ENCODE peak calls at places on chromosomes 5 and 9, in seven cellular contexts. H is prostate gland, B is IMR-90, W is gastrocnemius medialis, Y is ovary, I is adrenal gland, Z is spleen. E is an unnamed sample.

GRCh38 chr5:66312291-66312690 is 168.2 kb downstream of the SREK1 start:
- DNase-seq in H (no peak), B (no peak), W (no peak), Y (no peak), I (no peak), Z (no peak), E (no peak)

GRCh38 chr5:110916373-110917049 is 155.0 kb upstream of the TSLP start:
- DNase-seq in H (no peak), B (peak), W (no peak), Y (no peak), I (no peak), Z (no peak), E (no peak)

GRCh38 chr9:71740199-71740598 is 28.1 kb downstream of the CEMIP2 start:
- DNase-seq in H (no peak), B (no peak), W (no peak), Y (no peak), I (no peak), Z (no peak), E (no peak)

GRCh38 chr9:88658311-88658822 is 123.4 kb downstream of the NXNL2 start:
- DNase-seq in H (no peak), B (no peak), W (peak), Y (no peak), I (peak), Z (no peak), E (peak)

GRCh38 chr5:53407373-53407772 is 73.1 kb upstream of the FST start:
- DNase-seq in H (no peak), B (peak), W (no peak), Y (no peak), I (no peak), Z (no peak), E (no peak)

GRCh38 chr5:129904102-129904666 is at the start of gene CHSY3:
- DNase-seq in H (peak), B (peak), W (peak), Y (peak), I (peak), Z (peak), E (peak)

GRCh38 chr9:114155263-114155966 is at the start of gene COL27A1:
- DNase-seq in H (peak), B (peak), W (peak), Y (peak), I (peak), Z (peak), E (peak)

GRCh38 chr5:179416906-179417470 is 71.7 kb upstream of the ADAMTS2 start:
- DNase-seq in H (no peak), B (no peak), W (no peak), Y (no peak), I (no peak), Z (no peak), E (no peak)

GRCh38 chr9:7452378-7452777 is 347.2 kb downstream of the DMAC1 start:
- DNase-seq in H (no peak), B (peak), W (no peak), Y (no peak), I (no peak), Z (no peak), E (no peak)

GRCh38 chr5:78903936-78904335 is 81.2 kb downstream of the ARSB start:
- DNase-seq in H (no peak), B (peak), W (no peak), Y (no peak), I (no peak), Z (no peak), E (no peak)

GRCh38 chr9:130364619-130365322 is 80.0 kb upstream of the ASS1 start:
- DNase-seq in H (no peak), B (no peak), W (no peak), Y (no peak), I (no peak), Z (no peak), E (no peak)

GRCh38 chr9:89461302-89461701 is 36.6 kb downstream of the SEMA4D start:
- DNase-seq in H (no peak), B (peak), W (no peak), Y (no peak), I (peak), Z (no peak), E (no peak)

GRCh38 chr9:124906966-124907365 is 33.9 kb downstream of the GOLGA1 start:
- DNase-seq in H (no peak), B (no peak), W (no peak), Y (no peak), I (no peak), Z (no peak), E (no peak)

GRCh38 chr9:106916491-106917235 is 53.7 kb downstream of the ZNF462 start:
- DNase-seq in H (peak), B (peak), W (no peak), Y (peak), I (peak), Z (no peak), E (peak)

GRCh38 chr5:77852514-77853352 is 76.6 kb upstream of the TBCA start:
- DNase-seq in H (no peak), B (peak), W (no peak), Y (peak), I (peak), Z (peak), E (peak)

GRCh38 chr5:177085985-177086917 is at the start of gene FGFR4:
- DNase-seq in H (peak), B (peak), W (peak), Y (peak), I (peak), Z (peak), E (peak)

GRCh38 chr9:12604154-12604825 is 88.9 kb upstream of the TYRP1 start:
- DNase-seq in H (no peak), B (no peak), W (no peak), Y (no peak), I (no peak), Z (no peak), E (no peak)

GRCh38 chr5:43161244-43161643 is 30.8 kb upstream of the NIM1K start:
- DNase-seq in H (no peak), B (no peak), W (no peak), Y (no peak), I (no peak), Z (no peak), E (no peak)

GRCh38 chr9:71826289-71826688 is 58.0 kb upstream of the CEMIP2 start:
- DNase-seq in H (no peak), B (no peak), W (no peak), Y (no peak), I (no peak), Z (no peak), E (no peak)

GRCh38 chr5:65305913-65306312 is 175.8 kb downstream of the ADAMTS6 start:
- DNase-seq in H (no peak), B (peak), W (no peak), Y (no peak), I (no peak), Z (no peak), E (no peak)

GRCh38 chr5:132753135-132753987 is 6.1 kb downstream of the CCNI2 start:
- DNase-seq in H (peak), B (no peak), W (no peak), Y (no peak), I (no peak), Z (no peak), E (peak)

GRCh38 chr5:154371687-154372086 is 74.1 kb upstream of the SAP30L start:
- DNase-seq in H (no peak), B (peak), W (peak), Y (no peak), I (no peak), Z (no peak), E (no peak)

GRCh38 chr9:3908731-3909130 is 382.9 kb upstream of the RFX3 start:
- DNase-seq in H (no peak), B (no peak), W (no peak), Y (no peak), I (no peak), Z (no peak), E (no peak)

GRCh38 chr5:176850371-176851245 is 40.2 kb downstream of the UNC5A start:
- DNase-seq in H (no peak), B (no peak), W (no peak), Y (no peak), I (no peak), Z (no peak), E (no peak)

GRCh38 chr5:133489632-133490031 is 122.7 kb downstream of the FSTL4 start:
- DNase-seq in H (no peak), B (no peak), W (no peak), Y (no peak), I (no peak), Z (no peak), E (no peak)

GRCh38 chr9:107665057-107665456 is 175.5 kb upstream of the KLF4 start:
- DNase-seq in H (no peak), B (no peak), W (no peak), Y (no peak), I (no peak), Z (no peak), E (no peak)

GRCh38 chr5:93845376-93845775 is 104.0 kb upstream of the POU5F2 start:
- DNase-seq in H (no peak), B (no peak), W (no peak), Y (no peak), I (no peak), Z (no peak), E (no peak)

GRCh38 chr5:154520861-154521453 is 42.9 kb upstream of the HAND1 start:
- DNase-seq in H (no peak), B (no peak), W (no peak), Y (no peak), I (peak), Z (no peak), E (peak)

GRCh38 chr5:19247302-19247701 is 740.7 kb downstream of the CDH18 start:
- DNase-seq in H (no peak), B (no peak), W (no peak), Y (no peak), I (no peak), Z (no peak), E (no peak)

GRCh38 chr5:78046006-78046405 is 248.5 kb downstream of the AP3B1 start:
- DNase-seq in H (no peak), B (no peak), W (no peak), Y (no peak), I (no peak), Z (no peak), E (no peak)

GRCh38 chr9:26682796-26683496 is 209.7 kb downstream of the CAAP1 start:
- DNase-seq in H (no peak), B (no peak), W (no peak), Y (no peak), I (no peak), Z (no peak), E (no peak)

GRCh38 chr5:116068028-116068632 is 16.7 kb upstream of the COMMD10 start:
- DNase-seq in H (peak), B (peak), W (no peak), Y (no peak), I (no peak), Z (no peak), E (peak)

GRCh38 chr9:33374190-33374589 is 28.2 kb downstream of the AQP7 start:
- DNase-seq in H (no peak), B (no peak), W (peak), Y (no peak), I (no peak), Z (peak), E (no peak)

GRCh38 chr5:82593481-82593880 is 315.3 kb upstream of the RPS23 start:
- DNase-seq in H (no peak), B (peak), W (no peak), Y (no peak), I (no peak), Z (no peak), E (no peak)

GRCh38 chr5:850511-851006 is at the start of gene ZDHHC11:
- DNase-seq in H (no peak), B (no peak), W (peak), Y (no peak), I (no peak), Z (peak), E (no peak)

GRCh38 chr5:149760700-149761187 is 30.6 kb downstream of the PPARGC1B start:
- DNase-seq in H (no peak), B (no peak), W (no peak), Y (no peak), I (no peak), Z (peak), E (no peak)

GRCh38 chr5:143083006-143083405 is 312.8 kb downstream of the ARHGAP26 start:
- DNase-seq in H (no peak), B (no peak), W (no peak), Y (no peak), I (no peak), Z (no peak), E (no peak)

GRCh38 chr5:98772415-98773213 is 849 bp upstream of the RGMB start:
- DNase-seq in H (peak), B (no peak), W (peak), Y (peak), I (peak), Z (peak), E (peak)

GRCh38 chr9:137311171-137311970 is 9.3 kb upstream of the NRARP start:
- DNase-seq in H (peak), B (peak), W (no peak), Y (peak), I (no peak), Z (peak), E (peak)
- TF ChIP-seq POLR2A in H (no peak), B (no peak), W (no peak), Y (no peak), I (no peak), Z (no peak), E (peak)

GRCh38 chr9:96219615-96220257 is 82.2 kb downstream of the HSD17B3 start:
- DNase-seq in H (no peak), B (no peak), W (peak), Y (peak), I (peak), Z (peak), E (peak)
- H3K4me3 ChIP-seq in H (no peak), B (no peak), W (peak), Y (peak), I (no peak), Z (peak), E (no peak)

DNA sequence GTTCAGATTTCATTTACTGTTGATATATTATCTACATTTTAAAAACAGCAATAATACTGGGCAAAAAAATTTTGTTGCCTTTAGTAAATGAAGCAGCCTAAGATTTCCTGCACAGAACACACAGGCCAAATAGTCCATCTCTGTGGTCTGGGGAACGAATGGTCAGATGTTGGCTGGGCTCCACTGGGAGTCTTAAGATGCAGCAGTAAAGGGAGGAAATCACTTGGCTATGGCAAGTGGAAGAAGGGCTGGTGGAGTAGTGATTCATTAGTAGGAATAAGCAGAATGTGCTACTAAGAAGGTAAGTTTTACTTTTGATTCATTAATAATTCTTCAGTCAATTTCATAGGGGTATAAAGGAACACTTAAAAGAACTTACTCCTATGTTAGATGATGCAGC is 91.1 kb upstream of the ARRDC3 start:
- DNase-seq in H (no peak), B (no peak), W (no peak), Y (no peak), I (no peak), Z (no peak), E (no peak)
- TF ChIP-seq POLR2A in H (no peak), B (no peak), W (no peak), Y (no peak), I (no peak), Z (no peak), E (no peak)

GRCh38 chr5:151405334-151405872 is 42.0 kb upstream of the SLC36A1 start:
- DNase-seq in H (no peak), B (no peak), W (no peak), Y (no peak), I (no peak), Z (no peak), E (no peak)
- H3K4me3 ChIP-seq in H (no peak), B (no peak), W (no peak), Y (no peak), I (no peak), Z (no peak), E (no peak)

GRCh38 chr5:171386006-171386671 is 1.5 kb upstream of the NPM1 start:
- DNase-seq in H (no peak), B (no peak), W (no peak), Y (no peak), I (no peak), Z (peak), E (no peak)

GRCh38 chr5:171387255-171387969 is at the start of gene NPM1:
- DNase-seq in H (peak), B (peak), W (peak), Y (peak), I (peak), Z (peak), E (peak)

GRCh38 chr5:171388816-171389168 is 1.1 kb downstream of the NPM1 start:
- DNase-seq in H (no peak), B (no peak), W (no peak), Y (no peak), I (no peak), Z (peak), E (no peak)

GRCh38 chr5:171386861-171387254 is 791 bp upstream of the NPM1 start:
- DNase-seq in H (no peak), B (peak), W (no peak), Y (no peak), I (no peak), Z (peak), E (no peak)

DNA sequence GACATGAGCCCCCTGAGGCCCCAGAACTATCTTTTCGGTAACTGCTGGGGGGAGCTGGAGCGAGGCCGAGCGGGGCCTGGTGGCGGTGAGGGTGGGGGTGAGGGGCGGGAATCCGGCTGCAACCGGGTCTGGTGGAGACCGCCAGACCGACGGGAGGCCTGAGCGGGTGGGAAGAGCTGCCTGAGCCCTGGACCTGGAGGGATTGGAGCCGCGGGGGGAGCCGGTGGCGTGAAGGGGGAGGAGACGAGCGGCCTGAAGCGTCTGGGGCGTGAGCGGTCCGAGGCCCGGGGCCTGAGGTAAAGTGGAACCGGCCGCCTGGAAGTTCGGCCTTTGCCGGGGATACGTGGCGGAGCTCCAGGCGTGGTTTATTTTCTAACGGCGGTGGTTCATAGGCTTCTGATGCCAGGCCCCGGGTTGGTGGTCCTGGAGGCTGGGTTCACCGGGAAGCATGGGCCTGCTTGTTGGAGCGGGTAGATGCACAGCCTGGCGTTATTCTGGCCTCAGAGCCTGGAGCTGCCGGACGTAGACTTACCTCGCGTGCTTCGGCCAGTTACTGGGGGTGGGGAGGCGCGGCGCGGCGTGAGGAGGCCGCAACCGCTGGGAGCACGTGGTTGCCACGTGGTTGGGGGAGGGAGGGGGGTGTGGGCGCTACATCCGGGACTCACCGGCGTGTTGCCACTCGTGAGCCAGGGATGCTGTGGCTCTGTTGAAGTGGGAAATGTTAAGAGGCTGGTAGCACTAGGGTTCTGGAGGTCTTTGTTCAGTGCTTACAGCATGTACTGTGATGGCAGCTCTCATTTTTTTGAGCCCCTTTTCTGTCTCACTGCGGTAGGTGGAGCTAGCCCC is 544 bp downstream of the NPM1 start:
- DNase-seq in H (peak), B (peak), W (peak), Y (peak), I (peak), Z (peak), E (peak)
- TF ChIP-seq POLR2A in H (no peak), B (peak), W (no peak), Y (no peak), I (no peak), Z (no peak), E (no peak)

GRCh38 chr5:105982526-105982925 is 1688.2 kb downstream of the EFNA5 start:
- DNase-seq in H (no peak), B (no peak), W (no peak), Y (no peak), I (no peak), Z (peak), E (no peak)

GRCh38 chr5:105977163-105977562 is 1693.6 kb downstream of the EFNA5 start:
- DNase-seq in H (no peak), B (no peak), W (no peak), Y (no peak), I (no peak), Z (no peak), E (no peak)

GRCh38 chr5:105978011-105978410 is 1692.7 kb downstream of the EFNA5 start:
- DNase-seq in H (no peak), B (no peak), W (no peak), Y (no peak), I (no peak), Z (no peak), E (no peak)
- H3K4me3 ChIP-seq in H (no peak), B (no peak), W (no peak), Y (no peak), I (no peak), Z (no peak), E (no peak)

GRCh38 chr9:134585021-134585561 is 56.5 kb upstream of the COL5A1 start:
- DNase-seq in H (no peak), B (no peak), W (no peak), Y (no peak), I (peak), Z (no peak), E (no peak)
- TF ChIP-seq POLR2A in H (no peak), B (no peak), W (no peak), Y (no peak), I (no peak), Z (no peak), E (no peak)

DNA sequence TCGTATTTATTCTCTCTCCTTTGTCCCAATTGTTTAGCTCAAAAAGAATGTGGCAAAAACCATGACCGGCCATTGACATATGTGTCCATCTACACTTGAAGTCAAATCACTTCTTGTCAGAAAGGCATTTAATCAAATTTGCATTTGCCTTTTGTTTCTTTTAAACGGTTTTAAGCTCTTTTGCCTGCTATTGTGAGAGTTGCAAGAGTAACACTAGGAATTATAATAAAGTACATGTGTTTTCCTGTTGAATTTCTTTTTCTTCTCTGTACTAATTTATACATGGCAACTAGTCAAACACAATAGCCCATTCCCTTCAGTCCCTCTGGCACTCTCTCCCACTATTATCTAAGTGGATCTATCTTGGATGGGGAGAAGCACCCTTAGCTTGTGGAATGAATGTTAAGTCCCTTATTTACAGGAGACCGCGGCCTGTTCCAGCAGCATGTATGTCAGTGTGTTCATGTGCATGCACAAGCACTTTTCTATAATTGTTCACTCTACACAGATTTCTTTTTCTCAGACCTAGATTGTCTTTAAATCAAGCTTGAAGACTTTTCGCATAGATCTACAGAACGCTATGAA is 3.3 kb downstream of the ADAMTSL1 start:
- DNase-seq in H (no peak), B (no peak), W (no peak), Y (no peak), I (no peak), Z (no peak), E (no peak)
- H3K4me3 ChIP-seq in H (no peak), B (no peak), W (no peak), Y (no peak), I (no peak), Z (no peak), E (no peak)

GRCh38 chr5:170450041-170450660 is 53.7 kb upstream of the KCNIP1 start:
- DNase-seq in H (no peak), B (no peak), W (no peak), Y (no peak), I (no peak), Z (no peak), E (no peak)
- TF ChIP-seq POLR2A in H (no peak), B (no peak), W (no peak), Y (no peak), I (no peak), Z (no peak), E (no peak)